ENCODE peak calls at places on chromosome 4, in eight cellular contexts. One of them, this sample, is unnamed.

GRCh38 chr4:62835579-62835978 is 1573.7 kb downstream of the TECRL start:
- DNase-seq in bronchial epithelial cell: no peak
- DNase-seq in MM.1S: no peak
- DNase-seq in dorsolateral prefrontal cortex: no peak
- DNase-seq in transverse colon: no peak
- DNase-seq in colonic mucosa: no peak
- DNase-seq in CD4-positive, alpha-beta memory T cell: no peak
- DNase-seq in AG04449: no peak
- DNase-seq in this sample: no peak

GRCh38 chr4:31918891-31919290 is 1198.7 kb downstream of the PCDH7 start:
- DNase-seq in AG04449: no peak
- DNase-seq in colonic mucosa: no peak
- DNase-seq in MM.1S: no peak
- DNase-seq in transverse colon: no peak
- DNase-seq in CD4-positive, alpha-beta memory T cell: no peak
- DNase-seq in bronchial epithelial cell: peak
- DNase-seq in dorsolateral prefrontal cortex: no peak
- DNase-seq in this sample: no peak

GRCh38 chr4:42610941-42611340 is 46.0 kb downstream of the ATP8A1 start:
- DNase-seq in transverse colon: no peak
- DNase-seq in colonic mucosa: no peak
- DNase-seq in MM.1S: no peak
- DNase-seq in dorsolateral prefrontal cortex: no peak
- DNase-seq in CD4-positive, alpha-beta memory T cell: no peak
- DNase-seq in AG04449: no peak
- DNase-seq in bronchial epithelial cell: no peak
- DNase-seq in this sample: no peak

GRCh38 chr4:188976644-188977115 is 837.4 kb downstream of the TRIML1 start:
- DNase-seq in MM.1S: peak
- DNase-seq in bronchial epithelial cell: peak
- DNase-seq in colonic mucosa: no peak
- DNase-seq in AG04449: peak
- DNase-seq in CD4-positive, alpha-beta memory T cell: no peak
- DNase-seq in transverse colon: no peak
- DNase-seq in dorsolateral prefrontal cortex: no peak
- DNase-seq in this sample: no peak

GRCh38 chr4:182137343-182137742 is 105.9 kb upstream of the TENM3 start:
- DNase-seq in bronchial epithelial cell: no peak
- DNase-seq in transverse colon: no peak
- DNase-seq in colonic mucosa: no peak
- DNase-seq in MM.1S: no peak
- DNase-seq in AG04449: no peak
- DNase-seq in dorsolateral prefrontal cortex: no peak
- DNase-seq in CD4-positive, alpha-beta memory T cell: no peak
- DNase-seq in this sample: no peak

GRCh38 chr4:132918083-132918482 is 231.0 kb upstream of the PCDH10 start:
- DNase-seq in CD4-positive, alpha-beta memory T cell: no peak
- DNase-seq in colonic mucosa: no peak
- DNase-seq in MM.1S: no peak
- DNase-seq in AG04449: no peak
- DNase-seq in bronchial epithelial cell: no peak
- DNase-seq in transverse colon: no peak
- DNase-seq in dorsolateral prefrontal cortex: no peak
- DNase-seq in this sample: no peak

GRCh38 chr4:100935090-100935489 is 412.2 kb downstream of the PPP3CA start:
- DNase-seq in CD4-positive, alpha-beta memory T cell: no peak
- DNase-seq in MM.1S: peak
- DNase-seq in transverse colon: no peak
- DNase-seq in bronchial epithelial cell: peak
- DNase-seq in colonic mucosa: no peak
- DNase-seq in AG04449: no peak
- DNase-seq in dorsolateral prefrontal cortex: no peak
- DNase-seq in this sample: no peak

GRCh38 chr4:81600511-81601269 is 129.0 kb upstream of the RASGEF1B start:
- DNase-seq in transverse colon: peak
- DNase-seq in bronchial epithelial cell: no peak
- DNase-seq in MM.1S: no peak
- DNase-seq in dorsolateral prefrontal cortex: no peak
- DNase-seq in colonic mucosa: no peak
- DNase-seq in CD4-positive, alpha-beta memory T cell: no peak
- DNase-seq in AG04449: no peak
- DNase-seq in this sample: no peak

GRCh38 chr4:181956502-181956901 is 286.7 kb upstream of the TENM3 start:
- DNase-seq in colonic mucosa: no peak
- DNase-seq in bronchial epithelial cell: no peak
- DNase-seq in CD4-positive, alpha-beta memory T cell: no peak
- DNase-seq in dorsolateral prefrontal cortex: no peak
- DNase-seq in transverse colon: no peak
- DNase-seq in MM.1S: no peak
- DNase-seq in AG04449: no peak
- DNase-seq in this sample: no peak

GRCh38 chr4:3342182-3342854 is 49.5 kb downstream of the RGS12 start:
- DNase-seq in AG04449: peak
- DNase-seq in bronchial epithelial cell: peak
- DNase-seq in CD4-positive, alpha-beta memory T cell: no peak
- DNase-seq in MM.1S: no peak
- DNase-seq in colonic mucosa: no peak
- DNase-seq in transverse colon: no peak
- DNase-seq in dorsolateral prefrontal cortex: no peak
- DNase-seq in this sample: no peak

GRCh38 chr4:85126991-85127591 is 160.6 kb upstream of the WDFY3 start:
- DNase-seq in transverse colon: no peak
- DNase-seq in AG04449: no peak
- DNase-seq in CD4-positive, alpha-beta memory T cell: no peak
- DNase-seq in MM.1S: no peak
- DNase-seq in dorsolateral prefrontal cortex: no peak
- DNase-seq in bronchial epithelial cell: no peak
- DNase-seq in colonic mucosa: no peak
- DNase-seq in this sample: no peak

GRCh38 chr4:88600129-88600849 is 8.0 kb downstream of the HERC3 start:
- DNase-seq in CD4-positive, alpha-beta memory T cell: no peak
- DNase-seq in MM.1S: no peak
- DNase-seq in dorsolateral prefrontal cortex: no peak
- DNase-seq in bronchial epithelial cell: peak
- DNase-seq in transverse colon: no peak
- DNase-seq in AG04449: peak
- DNase-seq in colonic mucosa: no peak
- DNase-seq in this sample: no peak

GRCh38 chr4:111991797-111992196 is 153.5 kb upstream of the FAM241A start:
- DNase-seq in MM.1S: no peak
- DNase-seq in bronchial epithelial cell: peak
- DNase-seq in CD4-positive, alpha-beta memory T cell: no peak
- DNase-seq in transverse colon: no peak
- DNase-seq in colonic mucosa: no peak
- DNase-seq in dorsolateral prefrontal cortex: no peak
- DNase-seq in AG04449: no peak
- DNase-seq in this sample: no peak

GRCh38 chr4:110510955-110511544 is 35.1 kb downstream of the ENPEP start:
- DNase-seq in MM.1S: peak
- DNase-seq in CD4-positive, alpha-beta memory T cell: no peak
- DNase-seq in AG04449: peak
- DNase-seq in dorsolateral prefrontal cortex: no peak
- DNase-seq in bronchial epithelial cell: peak
- DNase-seq in colonic mucosa: no peak
- DNase-seq in transverse colon: no peak
- DNase-seq in this sample: no peak

GRCh38 chr4:85200106-85200505 is 233.6 kb upstream of the WDFY3 start:
- DNase-seq in CD4-positive, alpha-beta memory T cell: no peak
- DNase-seq in MM.1S: no peak
- DNase-seq in bronchial epithelial cell: peak
- DNase-seq in dorsolateral prefrontal cortex: no peak
- DNase-seq in transverse colon: no peak
- DNase-seq in colonic mucosa: no peak
- DNase-seq in AG04449: no peak
- DNase-seq in this sample: no peak

GRCh38 chr4:77215107-77215506 is 58.1 kb downstream of the CCNG2 start:
- DNase-seq in bronchial epithelial cell: peak
- DNase-seq in CD4-positive, alpha-beta memory T cell: no peak
- DNase-seq in dorsolateral prefrontal cortex: no peak
- DNase-seq in AG04449: no peak
- DNase-seq in colonic mucosa: no peak
- DNase-seq in MM.1S: no peak
- DNase-seq in transverse colon: no peak
- DNase-seq in this sample: no peak

GRCh38 chr4:153542835-153543234 is 76.7 kb downstream of the TMEM131L start:
- DNase-seq in dorsolateral prefrontal cortex: no peak
- DNase-seq in MM.1S: no peak
- DNase-seq in bronchial epithelial cell: no peak
- DNase-seq in CD4-positive, alpha-beta memory T cell: no peak
- DNase-seq in colonic mucosa: no peak
- DNase-seq in AG04449: no peak
- DNase-seq in transverse colon: no peak
- DNase-seq in this sample: no peak

GRCh38 chr4:187236491-187236890 is 512.8 kb upstream of the FAT1 start:
- DNase-seq in AG04449: peak
- DNase-seq in dorsolateral prefrontal cortex: no peak
- DNase-seq in MM.1S: no peak
- DNase-seq in bronchial epithelial cell: peak
- DNase-seq in colonic mucosa: no peak
- DNase-seq in transverse colon: no peak
- DNase-seq in CD4-positive, alpha-beta memory T cell: no peak
- DNase-seq in this sample: no peak

GRCh38 chr4:79913581-79913980 is 159.4 kb downstream of the ANTXR2 start:
- DNase-seq in dorsolateral prefrontal cortex: no peak
- DNase-seq in AG04449: peak
- DNase-seq in CD4-positive, alpha-beta memory T cell: peak
- DNase-seq in bronchial epithelial cell: no peak
- DNase-seq in transverse colon: no peak
- DNase-seq in colonic mucosa: no peak
- DNase-seq in MM.1S: no peak
- DNase-seq in this sample: no peak

GRCh38 chr4:30269850-30270249 is 450.3 kb upstream of the PCDH7 start:
- DNase-seq in transverse colon: no peak
- DNase-seq in dorsolateral prefrontal cortex: no peak
- DNase-seq in colonic mucosa: no peak
- DNase-seq in CD4-positive, alpha-beta memory T cell: no peak
- DNase-seq in bronchial epithelial cell: peak
- DNase-seq in AG04449: no peak
- DNase-seq in MM.1S: no peak
- DNase-seq in this sample: no peak

GRCh38 chr4:143402776-143403550 is 66.3 kb downstream of the GAB1 start:
- DNase-seq in CD4-positive, alpha-beta memory T cell: no peak
- DNase-seq in colonic mucosa: no peak
- DNase-seq in dorsolateral prefrontal cortex: no peak
- DNase-seq in MM.1S: peak
- DNase-seq in AG04449: no peak
- DNase-seq in bronchial epithelial cell: no peak
- DNase-seq in transverse colon: no peak
- DNase-seq in this sample: no peak
- H3K4me3 ChIP-seq in CD4-positive, alpha-beta memory T cell: no peak
- H3K4me3 ChIP-seq in colonic mucosa: no peak
- H3K4me3 ChIP-seq in dorsolateral prefrontal cortex: peak
- H3K4me3 ChIP-seq in MM.1S: peak
- H3K4me3 ChIP-seq in AG04449: no peak
- H3K4me3 ChIP-seq in bronchial epithelial cell: no peak
- H3K4me3 ChIP-seq in transverse colon: no peak
- H3K4me3 ChIP-seq in this sample: no peak

DNA sequence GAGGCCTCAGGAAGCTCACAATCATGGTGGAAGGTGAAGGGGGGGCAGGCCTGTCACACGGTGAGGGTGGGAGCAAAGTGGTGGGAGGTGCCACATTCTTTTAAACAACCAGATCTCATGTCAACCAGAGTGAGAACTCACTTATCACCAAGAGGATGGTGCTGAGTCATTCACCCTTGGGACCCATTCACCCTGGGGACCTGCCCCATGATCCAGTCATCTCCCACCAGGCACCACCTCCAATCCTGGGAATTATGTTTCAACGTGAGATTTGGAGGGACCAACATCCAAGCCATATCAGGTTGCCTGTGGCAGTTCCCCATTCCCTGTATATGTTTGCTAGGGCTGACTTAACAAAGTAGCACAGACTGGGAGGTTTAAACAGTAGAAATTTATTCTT is 318.4 kb upstream of the CLNK start:
- DNase-seq in transverse colon: no peak
- DNase-seq in dorsolateral prefrontal cortex: no peak
- DNase-seq in AG04449: no peak
- DNase-seq in CD4-positive, alpha-beta memory T cell: no peak
- DNase-seq in colonic mucosa: no peak
- DNase-seq in bronchial epithelial cell: no peak
- DNase-seq in MM.1S: no peak
- DNase-seq in this sample: no peak
- H3K4me3 ChIP-seq in transverse colon: no peak
- H3K4me3 ChIP-seq in dorsolateral prefrontal cortex: no peak
- H3K4me3 ChIP-seq in AG04449: no peak
- H3K4me3 ChIP-seq in CD4-positive, alpha-beta memory T cell: no peak
- H3K4me3 ChIP-seq in colonic mucosa: no peak
- H3K4me3 ChIP-seq in bronchial epithelial cell: no peak
- H3K4me3 ChIP-seq in MM.1S: no peak
- H3K4me3 ChIP-seq in this sample: no peak

DNA sequence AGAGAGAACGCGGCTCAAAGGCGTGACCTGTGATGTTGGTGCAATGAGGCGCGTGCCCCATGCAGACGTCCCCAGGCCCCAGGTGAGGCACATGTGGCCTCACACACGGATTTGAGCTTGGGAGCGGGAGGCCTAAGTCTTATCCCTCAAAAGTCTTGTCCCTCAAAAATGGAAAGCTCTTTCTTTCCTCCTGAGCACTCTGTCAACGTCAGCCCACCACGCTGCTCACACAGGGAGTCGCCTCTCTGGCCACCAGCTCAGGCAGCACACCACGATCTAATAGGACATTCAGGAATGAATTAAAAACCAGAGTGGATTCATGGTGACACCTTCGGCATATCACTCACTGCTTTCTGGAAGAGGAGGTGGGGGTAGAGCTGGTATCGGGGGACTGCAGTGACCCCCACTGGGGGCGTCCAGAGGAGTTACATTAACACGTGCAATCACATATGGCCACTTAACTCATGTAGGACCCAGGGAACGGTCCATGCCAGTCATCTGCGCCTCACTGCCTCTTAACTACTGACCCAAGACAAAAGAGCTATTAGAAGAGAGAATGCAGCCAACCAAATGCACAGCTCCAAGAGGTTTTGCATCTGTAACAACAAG is 21.9 kb upstream of the CYP4V2 start:
- DNase-seq in colonic mucosa: no peak
- DNase-seq in transverse colon: no peak
- DNase-seq in dorsolateral prefrontal cortex: no peak
- DNase-seq in MM.1S: no peak
- DNase-seq in CD4-positive, alpha-beta memory T cell: no peak
- DNase-seq in AG04449: no peak
- DNase-seq in bronchial epithelial cell: no peak
- DNase-seq in this sample: no peak
- H3K4me3 ChIP-seq in colonic mucosa: no peak
- H3K4me3 ChIP-seq in transverse colon: no peak
- H3K4me3 ChIP-seq in dorsolateral prefrontal cortex: no peak
- H3K4me3 ChIP-seq in MM.1S: no peak
- H3K4me3 ChIP-seq in CD4-positive, alpha-beta memory T cell: no peak
- H3K4me3 ChIP-seq in AG04449: no peak
- H3K4me3 ChIP-seq in bronchial epithelial cell: no peak
- H3K4me3 ChIP-seq in this sample: no peak

DNA sequence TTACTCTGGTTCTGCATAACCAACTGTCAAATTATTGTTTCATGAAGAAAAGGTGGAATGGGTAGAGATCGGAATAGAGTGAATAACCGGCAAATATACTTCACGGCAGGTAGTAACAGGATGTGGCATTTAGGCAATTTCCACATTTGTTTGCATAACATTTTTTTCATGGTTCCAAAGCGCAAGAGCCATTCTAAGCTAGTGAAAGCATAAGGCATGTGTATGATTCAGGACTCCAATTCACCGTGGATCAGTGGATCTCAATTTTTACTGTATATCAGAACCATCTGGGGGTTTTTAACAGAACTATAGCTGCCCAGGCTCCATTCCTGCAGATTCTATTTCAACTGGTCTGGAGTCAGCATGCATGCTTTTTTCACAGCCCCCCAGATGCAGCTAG is 30.2 kb downstream of the AFAP1 start:
- DNase-seq in AG04449: no peak
- DNase-seq in CD4-positive, alpha-beta memory T cell: no peak
- DNase-seq in dorsolateral prefrontal cortex: no peak
- DNase-seq in MM.1S: no peak
- DNase-seq in bronchial epithelial cell: peak
- DNase-seq in colonic mucosa: no peak
- DNase-seq in transverse colon: no peak
- DNase-seq in this sample: no peak
- H3K4me3 ChIP-seq in AG04449: no peak
- H3K4me3 ChIP-seq in CD4-positive, alpha-beta memory T cell: no peak
- H3K4me3 ChIP-seq in dorsolateral prefrontal cortex: no peak
- H3K4me3 ChIP-seq in MM.1S: no peak
- H3K4me3 ChIP-seq in bronchial epithelial cell: no peak
- H3K4me3 ChIP-seq in colonic mucosa: no peak
- H3K4me3 ChIP-seq in transverse colon: no peak
- H3K4me3 ChIP-seq in this sample: no peak